ENCODE peak calls at places on chromosomes 4 and X, in seven cellular contexts. U, O, F, N, T, W and Y are unnamed samples.

GRCh38 chr4:25767877-25768475 is 94.8 kb downstream of the SEL1L3 start:
- DNase-seq in U (peak), O (peak), F (peak), N (no peak), T (peak), W (no peak), Y (peak)

GRCh38 chrX:134622056-134622812 is 36.0 kb downstream of the PLAC1 start:
- DNase-seq in U (no peak), O (no peak), F (peak), N (peak), T (no peak), W (peak), Y (peak)

GRCh38 chr4:159071178-159071968 is 31.5 kb upstream of the RAPGEF2 start:
- DNase-seq in U (no peak), O (no peak), F (peak), N (no peak), T (no peak), W (no peak), Y (no peak)

GRCh38 chr4:5958199-5958735 is 60.0 kb downstream of the C4orf50 start:
- DNase-seq in U (no peak), O (no peak), F (no peak), N (no peak), T (no peak), W (no peak), Y (no peak)

GRCh38 chr4:99300934-99301333 is 10.1 kb upstream of the ADH1A start:
- DNase-seq in U (no peak), O (no peak), F (peak), N (peak), T (peak), W (peak), Y (no peak)

GRCh38 chr4:40414673-40415072 is 79.5 kb downstream of the CHRNA9 start:
- DNase-seq in U (no peak), O (no peak), F (no peak), N (no peak), T (no peak), W (no peak), Y (no peak)

GRCh38 chr4:123443401-123444297 is 47.1 kb downstream of the SPRY1 start:
- DNase-seq in U (peak), O (no peak), F (no peak), N (no peak), T (no peak), W (no peak), Y (no peak)

GRCh38 chr4:128825226-128825625 is 15.7 kb downstream of the JADE1 start:
- DNase-seq in U (no peak), O (no peak), F (peak), N (no peak), T (no peak), W (no peak), Y (peak)

GRCh38 chrX:30965751-30966150 is 76.7 kb upstream of the TAB3 start:
- DNase-seq in U (no peak), O (no peak), F (no peak), N (no peak), T (no peak), W (no peak), Y (no peak)

GRCh38 chr4:52578951-52579350 is 80.2 kb downstream of the USP46 start:
- DNase-seq in U (no peak), O (no peak), F (peak), N (no peak), T (no peak), W (no peak), Y (no peak)

GRCh38 chr4:173934201-173934600 is 349.3 kb downstream of the FBXO8 start:
- DNase-seq in U (no peak), O (no peak), F (no peak), N (no peak), T (no peak), W (no peak), Y (no peak)

GRCh38 chr4:5524900-5525299 is 183.5 kb downstream of the EVC2 start:
- DNase-seq in U (no peak), O (no peak), F (no peak), N (peak), T (peak), W (peak), Y (no peak)

GRCh38 chr4:104677122-104677521 is 182.4 kb upstream of the CXXC4 start:
- DNase-seq in U (no peak), O (no peak), F (no peak), N (no peak), T (peak), W (no peak), Y (no peak)

GRCh38 chr4:86498560-86499166 is 95.5 kb upstream of the PTPN13 start:
- DNase-seq in U (peak), O (no peak), F (peak), N (no peak), T (no peak), W (no peak), Y (peak)

GRCh38 chr4:14264437-14264836 is 636.9 kb upstream of the BOD1L1 start:
- DNase-seq in U (no peak), O (no peak), F (peak), N (no peak), T (no peak), W (no peak), Y (no peak)

GRCh38 chrX:17007134-17007768 is 60.8 kb downstream of the REPS2 start:
- DNase-seq in U (peak), O (no peak), F (no peak), N (peak), T (no peak), W (no peak), Y (no peak)

GRCh38 chrX:95662200-95662599 is 1022.4 kb upstream of the DIAPH2 start:
- DNase-seq in U (no peak), O (no peak), F (no peak), N (no peak), T (no peak), W (no peak), Y (no peak)

GRCh38 chrX:11954196-11954595 is 184.1 kb upstream of the FRMPD4 start:
- DNase-seq in U (no peak), O (no peak), F (no peak), N (no peak), T (no peak), W (no peak), Y (no peak)

GRCh38 chr4:32776435-32777203 is 2056.4 kb downstream of the PCDH7 start:
- DNase-seq in U (no peak), O (no peak), F (no peak), N (no peak), T (no peak), W (no peak), Y (no peak)

GRCh38 chrX:48576108-48576507 is 1.8 kb downstream of the RBM3 start:
- DNase-seq in U (no peak), O (no peak), F (no peak), N (no peak), T (no peak), W (no peak), Y (no peak)

GRCh38 chr4:152643153-152644035 is 36.4 kb downstream of the TMEM154 start:
- DNase-seq in U (peak), O (no peak), F (peak), N (no peak), T (no peak), W (no peak), Y (no peak)